ENCODE peak calls at places on chromosomes 2 and 18, in eight cellular contexts. L is non-pigmented ciliary epithelial cell; A is T-helper 2 cell treated with Interferon-gamma antibody and Interleukin-4, amounts not matched to agents 5 μg/mL and 100 μg/mL, for 36 hours; K is cardiac fibroblast; O is left cardiac atrium; X is breast epithelium; G is LNCaP clone FGC; Y is RKO. B is an unnamed sample.

GRCh38 chr2:101162561-101163330 is 11.6 kb upstream of the TBC1D8 start:
- DNase-seq in G (no peak), K (no peak), L (no peak), Y (no peak), O (no peak), A (no peak), X (no peak), B (no peak)

GRCh38 chr2:96549967-96550786 is 13.6 kb downstream of the ARID5A start:
- DNase-seq in Y (no peak), K (no peak), A (no peak), O (no peak), L (no peak), G (peak), X (no peak), B (no peak)

GRCh38 chr2:219229375-219230200 is at the start of the genes ANKZF1 and ATG9A:
- DNase-seq in Y (peak), L (peak), K (peak), G (peak), O (peak), A (peak), X (peak), B (peak)

GRCh38 chr2:219026946-219027345 is 14.4 kb downstream of the CFAP65 start:
- DNase-seq in K (no peak), X (no peak), L (no peak), Y (no peak), O (no peak), A (no peak), G (no peak), B (no peak)

GRCh38 chr2:240155080-240156025 is 14.9 kb upstream of the OTOS start:
- DNase-seq in G (no peak), L (no peak), A (no peak), K (no peak), Y (peak), O (no peak), X (no peak), B (no peak)

GRCh38 chr18:12911025-12911927 is 27.2 kb upstream of the PTPN2 start:
- DNase-seq in O (peak), A (peak), G (no peak), L (no peak), K (peak), Y (no peak), X (no peak), B (peak)

GRCh38 chr18:50192903-50193795 is 1.8 kb downstream of the MYO5B start:
- DNase-seq in A (no peak), L (no peak), G (no peak), Y (no peak), K (no peak), O (no peak), X (no peak), B (no peak)

GRCh38 chr2:120988741-120989555 is 253.3 kb downstream of the GLI2 start:
- DNase-seq in K (no peak), O (no peak), G (no peak), L (no peak), A (no peak), X (peak), Y (no peak), B (no peak)

GRCh38 chr2:173555833-173556232 is 201.2 kb downstream of the CDCA7 start:
- DNase-seq in O (no peak), L (no peak), A (no peak), K (peak), G (no peak), Y (no peak), X (no peak), B (no peak)

GRCh38 chr18:23583071-23583865 is 3.0 kb downstream of the NPC1 start:
- DNase-seq in Y (no peak), X (no peak), G (no peak), O (no peak), A (no peak), K (no peak), L (no peak), B (no peak)

GRCh38 chr2:240636563-240637115 is 11.4 kb downstream of the GPR35 start:
- DNase-seq in X (no peak), A (no peak), G (no peak), Y (no peak), L (no peak), K (no peak), O (no peak), B (no peak)

GRCh38 chr2:8677646-8678592 is 3.9 kb upstream of the ID2 start:
- DNase-seq in A (no peak), L (no peak), K (peak), Y (no peak), X (peak), O (peak), G (no peak), B (no peak)

GRCh38 chr2:9377461-9378097 is 45.7 kb downstream of the ITGB1BP1 start:
- DNase-seq in G (no peak), K (no peak), A (no peak), O (no peak), Y (no peak), L (no peak), X (no peak), B (no peak)

GRCh38 chr2:234363011-234363487 is 133.8 kb downstream of the ARL4C start:
- DNase-seq in Y (no peak), L (no peak), A (no peak), K (no peak), X (no peak), O (no peak), G (peak), B (no peak)

GRCh38 chr2:180799141-180799540 is 181.3 kb upstream of the UBE2E3 start:
- DNase-seq in K (no peak), O (no peak), Y (no peak), X (no peak), A (no peak), L (no peak), G (peak), B (no peak)

GRCh38 chr2:128791120-128791982 is 472.7 kb upstream of the HS6ST1 start:
- DNase-seq in Y (no peak), K (no peak), L (no peak), O (no peak), G (no peak), X (no peak), A (no peak), B (no peak)

GRCh38 chr2:15614545-15615309 is 23.1 kb downstream of the DDX1 start:
- DNase-seq in O (no peak), G (no peak), K (no peak), Y (no peak), L (no peak), A (no peak), X (no peak), B (no peak)

GRCh38 chr18:50034029-50034428 is 160.9 kb downstream of the MYO5B start:
- DNase-seq in X (no peak), G (no peak), Y (no peak), L (no peak), O (no peak), K (no peak), A (no peak), B (no peak)

GRCh38 chr2:225065882-225066281 is 23.6 kb upstream of the DOCK10 start:
- DNase-seq in O (no peak), G (no peak), A (no peak), L (no peak), Y (no peak), K (no peak), X (no peak), B (no peak)

GRCh38 chr2:206480161-206480560 is 36.8 kb downstream of the ADAM23 start:
- DNase-seq in Y (no peak), G (no peak), L (peak), X (no peak), O (no peak), K (no peak), A (no peak), B (no peak)

GRCh38 chr2:18804540-18804939 is 215.2 kb upstream of the NT5C1B start:
- DNase-seq in A (no peak), X (no peak), L (no peak), Y (no peak), G (no peak), O (no peak), K (peak), B (no peak)

GRCh38 chr18:62827397-62827796 is 112.1 kb downstream of the PHLPP1 start:
- DNase-seq in A (no peak), Y (no peak), L (no peak), O (no peak), G (no peak), X (no peak), K (no peak), B (no peak)

GRCh38 chr2:214051585-214051984 is 359.3 kb upstream of the VWC2L start:
- DNase-seq in L (no peak), O (no peak), K (no peak), X (no peak), G (no peak), Y (no peak), A (no peak), B (no peak)

GRCh38 chr2:38233231-38233983 is 143.7 kb downstream of the ATL2 start:
- DNase-seq in Y (peak), X (no peak), G (no peak), O (no peak), L (peak), A (no peak), K (peak), B (no peak)

GRCh38 chr18:25147878-25148488 is 204.0 kb downstream of the ZNF521 start:
- DNase-seq in Y (no peak), K (no peak), L (no peak), A (no peak), O (no peak), G (no peak), X (no peak), B (no peak)

GRCh38 chr18:37547196-37547595 is 18.4 kb downstream of the CELF4 start:
- DNase-seq in L (no peak), K (peak), X (no peak), O (no peak), Y (no peak), A (no peak), G (no peak), B (no peak)

GRCh38 chr2:11214770-11215169 is 59.5 kb downstream of the SLC66A3 start:
- DNase-seq in L (no peak), X (no peak), Y (no peak), K (no peak), G (no peak), A (no peak), O (no peak), B (no peak)

GRCh38 chr2:199315299-199316179 is 142.2 kb downstream of the SATB2 start:
- DNase-seq in K (peak), L (no peak), A (no peak), X (no peak), O (no peak), Y (peak), G (no peak), B (no peak)

GRCh38 chr2:63819765-63820717 is 21.7 kb upstream of the UGP2 start:
- DNase-seq in G (no peak), L (no peak), X (no peak), K (peak), Y (no peak), A (no peak), O (peak), B (no peak)

GRCh38 chr2:136104977-136105376 is 13.0 kb downstream of the CXCR4 start:
- DNase-seq in X (no peak), Y (no peak), A (no peak), G (no peak), K (no peak), L (no peak), O (no peak), B (no peak)

GRCh38 chr2:170313636-170314348 is 135.8 kb downstream of the MYO3B start:
- DNase-seq in A (no peak), L (no peak), K (no peak), X (no peak), G (no peak), O (no peak), Y (no peak), B (no peak)

B was measured in activated naive CD8-positive, alpha-beta T cell treated with anti-CD3 and anti-CD28 coated beads, Interleukin-2, amount 50 U/mL, for 16 hours.